ENCODE peak calls at places on chromosomes 16 and 17, in eight cellular contexts. W is fibroblast of lung, N is fibroblast of pulmonary artery, V is heart right ventricle, O is AG04450, G is AG10803, J is MM.1S, Y is WTC11. R is an unnamed sample.

GRCh38 chr16:66370786-66371684 is 4.5 kb downstream of the CDH5 start:
- DNase-seq in W (no peak), N (no peak), V (no peak), O (no peak), G (no peak), J (no peak), Y (no peak), R (no peak)

GRCh38 chr17:28727727-28728363 is 743 bp upstream of the NEK8 start:
- DNase-seq in W (no peak), N (peak; percentile 31), V (peak; percentile 43), O (no peak), G (no peak), J (peak; percentile 94), Y (peak; percentile 82), R (peak; percentile 83)

GRCh38 chr17:17710728-17711541 is 29.7 kb downstream of the RAI1 start:
- DNase-seq in W (peak; percentile 83), N (peak; percentile 91), V (no peak), O (peak; percentile 79), G (peak; percentile 81), J (no peak), Y (peak; percentile 78), R (no peak)

GRCh38 chr16:11121909-11122692 is 133.9 kb downstream of the SOCS1 start:
- DNase-seq in W (no peak), N (no peak), V (no peak), O (no peak), G (no peak), J (no peak), Y (no peak), R (no peak)

GRCh38 chr17:36198831-36199465 is 2.4 kb upstream of the CCL3L1 start:
- DNase-seq in W (no peak), N (no peak), V (no peak), O (no peak), G (no peak), J (peak; percentile 100), Y (no peak), R (no peak)

GRCh38 chr16:67210069-67210937 is 11.4 kb downstream of the ELMO3 start:
- DNase-seq in W (no peak), N (no peak), V (no peak), O (no peak), G (no peak), J (no peak), Y (peak; percentile 37), R (no peak)

GRCh38 chr17:65039349-65039988 is 17.1 kb downstream of the GNA13 start:
- DNase-seq in W (no peak), N (no peak), V (no peak), O (no peak), G (no peak), J (peak; percentile 91), Y (no peak), R (peak; percentile 61)

GRCh38 chr17:27503636-27504035 is 47.4 kb downstream of the KSR1 start:
- DNase-seq in W (no peak), N (no peak), V (no peak), O (no peak), G (no peak), J (no peak), Y (no peak), R (no peak)

GRCh38 chr17:28189667-28190066 is 129.3 kb upstream of the TMEM97 start:
- DNase-seq in W (no peak), N (no peak), V (no peak), O (no peak), G (no peak), J (no peak), Y (no peak), R (no peak)

GRCh38 chr17:29718446-29719039 is 95.8 kb upstream of the CORO6 start:
- DNase-seq in W (no peak), N (no peak), V (no peak), O (no peak), G (no peak), J (no peak), Y (no peak), R (no peak)

DNA sequence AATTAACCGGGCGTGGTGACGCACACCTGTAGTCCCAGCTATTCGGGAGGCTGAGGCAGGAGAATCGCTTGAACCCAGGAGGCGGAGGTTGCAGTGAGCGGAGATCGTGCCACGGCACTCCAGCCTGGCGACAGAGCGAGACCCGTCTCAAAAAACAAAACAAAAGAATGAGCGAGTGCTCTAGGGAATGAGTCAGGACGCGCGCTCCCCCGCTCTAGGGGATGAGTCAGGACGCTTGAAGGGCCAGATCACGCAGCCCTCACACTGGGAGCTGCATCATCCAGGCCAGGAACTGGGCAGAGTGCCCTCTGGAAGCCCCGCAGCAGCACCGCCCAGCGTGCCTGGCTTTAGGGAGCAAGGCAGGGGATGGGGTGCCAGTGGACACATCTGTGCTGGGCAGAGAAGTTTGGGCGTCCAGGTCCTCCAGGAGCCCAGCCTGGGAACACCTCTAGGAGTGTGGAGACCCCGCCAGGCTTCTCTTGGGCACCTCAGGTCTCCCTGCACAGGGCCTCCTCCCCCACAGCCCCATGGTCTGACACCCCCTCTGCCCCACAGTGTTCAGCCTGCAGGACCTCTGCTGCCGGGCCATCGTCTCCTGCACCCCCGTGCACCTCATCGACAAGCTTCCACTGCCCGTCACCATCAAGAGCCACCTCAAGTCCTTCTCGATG is 3.9 kb upstream of the WFIKKN1 start:
- DNase-seq in W (peak; percentile 97), N (peak; percentile 96), V (no peak), O (peak; percentile 91), G (peak; percentile 94), J (no peak), Y (no peak), R (no peak)
- TF ChIP-seq CTCF in W (no peak), N (no peak), V (no peak), O (no peak), G (no peak), J (no peak), Y (no peak), R (no peak)

GRCh38 chr16:86519007-86519648 is 8.8 kb downstream of the FOXF1 start:
- DNase-seq in W (no peak), N (no peak), V (no peak), O (no peak), G (no peak), J (no peak), Y (no peak), R (no peak)

GRCh38 chr16:86519649-86520316 is 9.5 kb downstream of the FOXF1 start:
- DNase-seq in W (peak; percentile 75), N (peak; percentile 62), V (peak; percentile 40), O (peak; percentile 51), G (peak; percentile 32), J (peak; percentile 13), Y (peak; percentile 75), R (peak; percentile 83)

GRCh38 chr16:86522639-86523038 is 12.3 kb downstream of the FOXF1 start:
- DNase-seq in W (no peak), N (no peak), V (no peak), O (no peak), G (no peak), J (no peak), Y (no peak), R (no peak)

GRCh38 chr16:86521236-86522197 is 11.2 kb downstream of the FOXF1 start:
- DNase-seq in W (no peak), N (no peak), V (no peak), O (no peak), G (no peak), J (no peak), Y (no peak), R (no peak)

GRCh38 chr16:86520317-86521210 is 10.2 kb downstream of the FOXF1 start:
- DNase-seq in W (no peak), N (no peak), V (no peak), O (no peak), G (no peak), J (no peak), Y (no peak), R (no peak)
- TF ChIP-seq CTCF in W (no peak), N (no peak), V (no peak), O (no peak), G (no peak), J (no peak), Y (no peak), R (no peak)

GRCh38 chr16:68704232-68704867 is 32.7 kb upstream of the CDH1 start:
- DNase-seq in W (peak; percentile 52), N (peak; percentile 66), V (peak; percentile 44), O (no peak), G (peak; percentile 55), J (peak; percentile 30), Y (peak; percentile 93), R (peak; percentile 84)

GRCh38 chr16:68713430-68713829 is 23.7 kb upstream of the CDH1 start:
- DNase-seq in W (no peak), N (no peak), V (no peak), O (no peak), G (no peak), J (no peak), Y (no peak), R (no peak)

GRCh38 chr16:68711421-68712139 is 25.5 kb upstream of the CDH1 start:
- DNase-seq in W (no peak), N (no peak), V (no peak), O (no peak), G (no peak), J (no peak), Y (no peak), R (peak; percentile 65)

DNA sequence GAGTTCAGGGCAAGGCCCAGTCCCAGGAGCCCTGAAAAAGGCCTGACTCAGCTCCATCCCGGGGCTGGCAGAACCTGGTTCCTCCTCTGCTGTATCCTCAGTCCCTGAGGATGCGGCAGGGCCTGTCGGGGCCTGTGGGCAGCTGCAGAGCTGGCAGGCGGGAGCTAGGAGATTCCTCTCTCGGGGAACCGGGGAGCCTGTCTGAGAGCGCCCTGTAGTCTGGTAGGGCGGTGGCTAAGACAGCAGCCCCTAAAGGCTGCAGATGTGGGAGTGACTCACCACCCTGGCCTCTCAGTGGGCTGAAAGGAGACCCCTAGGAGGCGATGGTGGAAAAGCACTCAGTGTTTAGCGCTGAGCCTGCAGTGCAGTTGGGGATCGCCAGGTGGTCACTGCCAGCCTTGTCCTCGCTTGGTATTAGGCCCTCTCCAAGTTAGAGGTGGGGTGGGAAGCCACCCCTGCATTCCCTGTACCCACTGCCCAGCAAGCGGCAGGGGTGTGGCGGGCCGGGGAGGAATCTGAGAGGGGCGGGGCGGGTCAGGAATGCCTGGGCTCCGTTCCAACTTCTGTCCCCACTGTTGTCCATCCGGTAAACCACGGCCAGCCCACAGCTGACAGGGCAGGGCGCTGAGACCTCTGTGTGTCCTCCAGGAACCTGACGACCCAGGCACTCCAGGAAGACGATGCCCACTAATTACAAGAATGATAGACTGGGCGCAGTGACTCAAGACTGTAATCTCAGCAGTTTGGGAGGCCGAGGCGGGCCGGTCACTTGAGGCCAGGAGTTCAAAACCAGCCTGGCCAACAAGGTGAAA is 29.5 kb upstream of the CDH1 start:
- DNase-seq in W (peak; percentile 12), N (peak; percentile 13), V (no peak), O (no peak), G (peak; percentile 9), J (no peak), Y (peak; percentile 67), R (no peak)
- TF ChIP-seq CTCF in W (no peak), N (peak; percentile 4), V (no peak), O (peak; percentile 9), G (peak; percentile 13), J (no peak), Y (no peak), R (no peak)

DNA sequence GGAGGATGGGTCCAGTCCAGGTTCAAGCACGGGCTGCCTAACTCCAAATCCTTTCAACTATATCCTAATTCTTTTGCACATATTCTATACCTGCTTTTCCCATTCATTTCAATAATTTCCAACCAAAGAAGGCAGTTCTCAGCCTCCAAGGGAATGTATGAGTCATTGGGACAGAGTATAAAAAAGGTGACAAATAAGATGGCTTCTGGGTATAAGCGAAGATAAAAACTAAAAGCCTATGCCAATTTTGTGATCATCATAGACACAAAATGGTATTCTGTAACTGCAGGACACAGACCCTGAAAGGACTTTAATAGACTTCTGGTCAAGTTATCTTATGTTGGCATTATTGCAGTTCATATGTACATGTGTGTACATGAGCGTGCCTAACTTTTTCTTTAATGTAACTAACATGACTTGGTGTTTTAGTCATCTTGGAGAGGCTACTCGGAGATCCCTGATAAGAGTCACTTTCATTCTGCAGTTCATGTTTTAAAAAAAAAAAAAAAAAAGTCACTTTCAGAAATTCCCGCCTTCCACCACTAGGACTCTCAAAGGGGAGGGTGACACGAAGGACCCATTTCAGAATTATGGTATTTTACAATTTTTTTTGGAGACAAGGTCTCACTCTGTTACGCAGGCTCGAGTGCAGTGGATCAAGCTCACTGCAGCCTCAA is 17.3 kb downstream of the COG1 start:
- DNase-seq in W (no peak), N (peak; percentile 22), V (no peak), O (no peak), G (no peak), J (no peak), Y (no peak), R (no peak)
- TF ChIP-seq CTCF in W (peak; percentile 38), N (peak; percentile 35), V (peak; percentile 20), O (peak; percentile 42), G (peak; percentile 44), J (peak; percentile 20), Y (peak; percentile 46), R (no peak)

R was measured in GM13976.